ENCODE peak calls at places on chromosomes 13 and 19, in four cellular contexts. E, T, U and O are unnamed samples.

GRCh38 chr19:43501661-43502418 is 2.7 kb downstream of the PHLDB3 start:
- DNase-seq in T (no peak), U (peak; percentile 44), E (no peak), O (no peak)

GRCh38 chr13:107367258-107367657 is 799.3 kb upstream of the ARGLU1 start:
- DNase-seq in T (peak; percentile 58), E (no peak), U (no peak), O (no peak)

GRCh38 chr13:74367193-74367592 is 233.0 kb upstream of the KLF12 start:
- DNase-seq in T (no peak), U (no peak), E (no peak), O (no peak)

GRCh38 chr13:75675421-75675820 is 39.3 kb downstream of the LMO7 start:
- DNase-seq in E (no peak), T (peak; percentile 31), U (no peak), O (no peak)

GRCh38 chr13:20997301-20998061 is 63.9 kb downstream of the LATS2 start:
- DNase-seq in T (peak; percentile 98), E (no peak), U (no peak), O (no peak)

GRCh38 chr19:16425993-16426392 is 45.8 kb downstream of the EPS15L1 start:
- DNase-seq in U (no peak), T (no peak), E (no peak), O (no peak)

GRCh38 chr13:32737111-32737571 is 150.9 kb downstream of the PDS5B start:
- DNase-seq in T (no peak), U (no peak), E (no peak), O (no peak)

GRCh38 chr19:38013913-38014575 is 107.0 kb downstream of the SIPA1L3 start:
- DNase-seq in T (no peak), E (no peak), U (no peak), O (no peak)

GRCh38 chr19:58579473-58580142 is 6.5 kb upstream of the MZF1 start:
- DNase-seq in T (no peak), E (no peak), U (no peak), O (no peak)

GRCh38 chr13:99979453-99980200 is 2.0 kb upstream of the ZIC2 start:
- DNase-seq in U (no peak), E (no peak), T (no peak), O (peak; percentile 56)

GRCh38 chr19:7869910-7870511 is 4.2 kb downstream of the PRR36 start:
- DNase-seq in E (no peak), U (peak; percentile 69), T (peak; percentile 8), O (peak; percentile 71)

GRCh38 chr13:28495586-28496564 is 947 bp upstream of the FLT1 start:
- DNase-seq in U (no peak), T (no peak), E (no peak), O (no peak)

GRCh38 chr13:28498481-28499115 is 3.7 kb upstream of the FLT1 start:
- DNase-seq in E (no peak), U (no peak), T (no peak), O (no peak)

GRCh38 chr13:28501547-28501946 is 6.6 kb upstream of the FLT1 start:
- DNase-seq in E (no peak), U (no peak), T (no peak), O (no peak)

GRCh38 chr13:28497143-28497876 is 2.4 kb upstream of the FLT1 start:
- DNase-seq in E (no peak), U (no peak), T (no peak), O (no peak)

DNA sequence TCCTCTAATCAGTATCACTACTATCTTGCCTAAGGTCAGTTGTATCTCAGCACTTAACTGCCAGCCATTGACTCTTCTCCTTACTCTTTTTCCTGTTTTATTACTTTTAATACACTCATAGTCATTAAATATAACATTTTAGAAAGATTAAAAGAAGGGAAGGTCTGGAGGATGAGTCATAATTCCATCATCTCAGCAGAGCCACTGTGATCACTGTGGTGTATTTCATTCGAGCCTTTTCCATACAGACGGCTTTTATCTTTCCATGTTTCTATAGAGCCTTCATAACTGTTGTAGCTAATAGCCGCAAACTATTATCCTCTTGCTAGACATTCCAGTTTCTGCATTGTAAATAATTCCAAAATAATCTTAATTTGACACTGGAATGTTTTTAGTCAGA is 4.7 kb upstream of the FLT1 start:
- DNase-seq in E (no peak), T (peak; percentile 74), U (no peak), O (no peak)
- TF ChIP-seq USF2 in E (no peak), T (no peak), U (no peak), O (no peak)

GRCh38 chr13:41416276-41416675 is 41.1 kb upstream of the RGCC start:
- DNase-seq in E (no peak), U (no peak), T (peak; percentile 43), O (no peak)
- H3K4me1 ChIP-seq in E (no peaks in the 10 kb centered on the region), U (no peaks in the 10 kb centered on the region), T (peaks cover 2% of the 10 kb centered on the region), O (no peaks in the 10 kb centered on the region)

GRCh38 chr13:109715902-109716301 is 70.5 kb downstream of the IRS2 start:
- DNase-seq in U (no peak), E (no peak), T (peak; percentile 5), O (no peak)
- TF ChIP-seq USF2 in U (peak; percentile 20), E (no peak), T (no peak), O (no peak)

GRCh38 chr19:18474366-18474887 is 36.5 kb upstream of the ISYNA1 start:
- DNase-seq in U (no peak), T (no peak), E (no peak), O (no peak)

GRCh38 chr19:18475762-18476331 is 37.9 kb upstream of the ISYNA1 start:
- DNase-seq in E (no peak), U (no peak), T (no peak), O (no peak)

GRCh38 chr19:18476507-18477041 is 38.6 kb upstream of the ISYNA1 start:
- DNase-seq in T (no peak), U (no peak), E (no peak), O (no peak)

GRCh38 chr19:18473706-18474087 is 35.8 kb upstream of the ISYNA1 start:
- DNase-seq in E (no peak), T (no peak), U (no peak), O (no peak)

DNA sequence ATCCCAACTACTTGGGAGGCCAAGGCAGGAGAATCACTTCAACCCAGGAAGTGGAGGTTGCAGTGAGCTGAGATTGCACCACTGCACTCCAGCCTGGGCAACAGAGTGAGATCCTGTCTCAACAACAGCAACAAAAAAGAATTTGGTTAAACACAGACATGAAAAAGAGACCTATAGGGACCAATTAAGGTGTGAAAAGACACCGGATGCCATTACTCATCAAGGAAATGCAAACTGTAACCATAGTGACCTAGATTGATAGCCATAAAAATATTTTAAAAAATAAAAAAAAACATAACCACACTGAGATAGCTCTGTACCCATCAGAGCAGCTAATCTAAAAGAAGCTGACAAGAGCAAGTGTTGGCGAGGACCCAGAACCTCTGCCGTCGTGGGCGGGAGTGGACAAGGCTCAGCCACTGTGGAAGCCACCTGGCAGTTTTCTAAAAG is 37.1 kb upstream of the ISYNA1 start:
- DNase-seq in U (no peak), E (no peak), T (no peak), O (no peak)
- H3K4me1 ChIP-seq in U (peaks cover 51% of the 10 kb centered on the region), E (peaks cover 25% of the 10 kb centered on the region), T (peaks cover 29% of the 10 kb centered on the region), O (peaks cover 16% of the 10 kb centered on the region)

GRCh38 chr13:97125051-97125809 is 96.9 kb upstream of the MBNL2 start:
- DNase-seq in U (no peak), T (peak; percentile 74), E (no peak), O (peak; percentile 50)
- TF ChIP-seq USF2 in U (no peak), T (peak; percentile 56), E (peak; percentile 41), O (no peak)

GRCh38 chr19:3680939-3681338 is 19.3 kb downstream of the PIP5K1C start:
- DNase-seq in T (no peak), E (no peak), U (no peak), O (no peak)
- H3K4me1 ChIP-seq in T (peaks cover 7% of the 10 kb centered on the region), E (peaks cover 4% of the 10 kb centered on the region), U (peaks cover 55% of the 10 kb centered on the region), O (peaks cover 6% of the 10 kb centered on the region)

DNA sequence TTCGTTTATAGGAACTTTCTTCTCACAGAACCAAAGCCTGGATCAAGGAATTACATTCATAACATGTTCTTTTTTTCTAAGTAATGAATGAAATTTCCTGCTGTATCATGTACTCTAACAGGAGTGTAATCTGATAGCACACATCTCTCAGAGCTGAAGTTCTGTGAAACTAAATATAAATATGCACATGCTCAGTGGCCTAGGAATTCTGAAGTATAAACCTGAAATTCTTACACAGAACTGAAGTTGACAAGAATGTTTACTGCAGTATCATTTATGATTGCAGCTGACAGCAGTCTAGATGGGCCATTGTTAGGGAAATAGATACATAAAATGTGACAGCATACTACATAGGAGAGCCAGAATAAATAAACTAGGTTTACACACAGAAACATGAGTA is 54.5 kb downstream of the USP12 start:
- DNase-seq in E (no peak), U (no peak), T (peak; percentile 74), O (no peak)
- TF ChIP-seq USF2 in E (no peak), U (no peak), T (no peak), O (no peak)

GRCh38 chr19:18107235-18108083 is 9.9 kb downstream of the MAST3 start:
- DNase-seq in E (no peak), T (no peak), U (no peak), O (peak; percentile 21)
- H3K4me1 ChIP-seq in E (peaks cover 22% of the 10 kb centered on the region), T (peaks cover 12% of the 10 kb centered on the region), U (peaks cover 33% of the 10 kb centered on the region), O (no peaks in the 10 kb centered on the region)

DNA sequence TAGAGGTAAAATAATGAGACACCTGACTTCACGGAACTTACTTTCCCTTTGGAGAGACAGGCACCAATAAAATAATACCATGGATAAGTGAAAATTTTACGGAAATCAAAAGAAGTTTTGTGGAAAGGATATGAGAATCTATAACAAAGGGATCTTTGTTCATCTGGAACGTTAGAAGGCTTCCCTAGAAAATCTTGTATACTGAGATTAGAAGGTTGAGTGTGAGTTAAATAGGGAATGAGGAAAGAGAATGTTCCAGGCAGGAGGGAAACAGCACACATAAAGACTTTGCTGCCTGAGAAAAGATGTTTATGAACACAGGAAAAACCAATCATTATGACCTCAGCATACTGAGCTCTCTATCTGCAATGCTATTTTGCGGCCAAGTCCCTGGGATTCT is 19.6 kb upstream of the RAP2A start:
- DNase-seq in T (no peak), E (no peak), U (no peak), O (no peak)
- TF ChIP-seq USF2 in T (no peak), E (no peak), U (no peak), O (no peak)